ENCODE peak calls at places on chromosomes 11 and 22, in four cellular contexts. X is Caco-2, H is fibroblast of the aortic adventitia, L is A549. W is an unnamed sample.

GRCh38 chr11:103491777-103492176 is 382.6 kb downstream of the DYNC2H1 start:
- DNase-seq in X (no peak), H (no peak), L (no peak), W (no peak)

GRCh38 chr11:126341760-126342161 is 13.7 kb upstream of the ST3GAL4 start:
- DNase-seq in X (no peak), H (peak), L (no peak), W (no peak)

GRCh38 chr11:118488480-118489109 is 38.7 kb upstream of the TTC36 start:
- DNase-seq in X (peak), H (peak), L (peak), W (peak)

GRCh38 chr11:95487391-95487790 is 256.4 kb upstream of the SESN3 start:
- DNase-seq in X (peak), H (peak), L (no peak), W (no peak)

GRCh38 chr11:112172362-112172994 is 2.8 kb upstream of the BCO2 start:
- DNase-seq in X (no peak), H (no peak), L (no peak), W (no peak)

GRCh38 chr11:45607995-45608394 is 57.4 kb downstream of the CHST1 start:
- DNase-seq in X (no peak), H (no peak), L (no peak), W (no peak)

GRCh38 chr11:18243783-18244362 is 4.6 kb downstream of the SAA2 start:
- DNase-seq in X (peak), H (peak), L (peak), W (no peak)

GRCh38 chr22:36998620-36999351 is 20.5 kb downstream of the TST start:
- DNase-seq in X (no peak), H (peak), L (no peak), W (no peak)

GRCh38 chr11:112655386-112655785 is 305.8 kb upstream of the NCAM1 start:
- DNase-seq in X (no peak), H (peak), L (no peak), W (peak)

GRCh38 chr11:67698247-67698646 is 23.8 kb upstream of the ALDH3B2 start:
- DNase-seq in X (no peak), H (no peak), L (peak), W (no peak)

GRCh38 chr11:124622531-124623451 is at the start of gene TBRG1:
- DNase-seq in X (peak), H (peak), L (peak), W (peak)

GRCh38 chr11:118917488-118918127 is 8.1 kb downstream of the BCL9L start:
- DNase-seq in X (peak), H (peak), L (no peak), W (peak)

GRCh38 chr22:24928322-24928721 is 18.2 kb downstream of the LHFPL7 start:
- DNase-seq in X (no peak), H (no peak), L (no peak), W (no peak)

GRCh38 chr11:67268036-67268683 is 1.9 kb downstream of the GRK2 start:
- DNase-seq in X (no peak), H (no peak), L (no peak), W (peak)

GRCh38 chr11:47349521-47350095 is 2.9 kb downstream of the MYBPC3 start:
- DNase-seq in X (no peak), H (no peak), L (no peak), W (peak)
- TF ChIP-seq CTCF in X (no peak), H (no peak), L (no peak), W (no peak)

GRCh38 chr11:60345489-60345888 is 18.4 kb downstream of the MS4A6E start:
- DNase-seq in X (peak), H (no peak), L (no peak), W (peak)
- TF ChIP-seq CTCF in X (peak), H (no peak), L (no peak), W (peak)

GRCh38 chr11:43803766-43804165 is 76.9 kb upstream of the ALKBH3 start:
- DNase-seq in X (no peak), H (no peak), L (no peak), W (no peak)

GRCh38 chr11:43806976-43807375 is 73.7 kb upstream of the ALKBH3 start:
- DNase-seq in X (no peak), H (no peak), L (no peak), W (no peak)

GRCh38 chr11:43797337-43797736 is 83.3 kb upstream of the ALKBH3 start:
- DNase-seq in X (no peak), H (no peak), L (no peak), W (no peak)

GRCh38 chr11:43797866-43798265 is 82.8 kb upstream of the ALKBH3 start:
- DNase-seq in X (no peak), H (no peak), L (no peak), W (no peak)

DNA sequence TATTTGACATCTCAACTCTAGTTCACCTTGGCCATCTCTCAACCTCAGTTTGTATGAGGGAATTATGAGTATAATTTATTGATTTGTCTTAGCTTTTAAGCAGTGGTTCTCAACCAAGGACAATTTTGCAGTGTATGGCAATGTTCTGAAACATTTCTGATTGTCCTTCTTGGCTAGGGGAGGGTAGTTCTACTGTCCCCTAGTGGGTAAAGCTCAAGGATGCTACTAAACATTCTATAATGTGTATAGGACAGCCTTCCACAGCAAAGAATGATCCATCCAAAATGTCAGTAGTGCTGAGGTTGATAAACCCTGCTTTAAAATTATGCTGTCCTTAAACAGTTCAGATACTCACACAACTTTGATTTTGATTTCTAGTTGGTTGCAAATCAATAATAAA is 78.1 kb upstream of the ALKBH3 start:
- DNase-seq in X (peak), H (peak), L (no peak), W (no peak)
- TF ChIP-seq CTCF in X (peak), H (peak), L (peak), W (no peak)

DNA sequence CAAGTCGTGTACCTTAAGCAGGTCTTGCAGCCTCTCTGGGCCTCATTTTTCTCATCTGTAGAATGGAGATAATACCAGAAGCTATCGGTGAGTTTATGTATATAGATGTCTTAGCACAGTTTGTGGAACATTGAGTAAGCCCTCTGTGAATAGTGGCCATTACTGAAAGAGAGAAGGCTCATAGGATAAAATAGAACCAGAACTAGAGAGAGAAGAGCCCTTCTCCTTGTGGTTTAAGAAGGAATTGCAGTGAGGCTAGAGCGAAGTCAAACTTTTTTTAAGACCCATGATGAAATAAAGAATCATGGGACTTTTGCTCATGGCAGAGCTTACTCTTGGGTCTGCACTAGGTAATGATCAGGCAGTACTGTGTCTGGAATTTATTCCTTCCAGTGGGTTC is 137.1 kb downstream of the TRIM44 start:
- DNase-seq in X (no peak), H (no peak), L (no peak), W (no peak)
- TF ChIP-seq CTCF in X (no peak), H (peak), L (no peak), W (peak)

GRCh38 chr11:81237139-81237538 is 1496.5 kb downstream of the FAM181B start:
- DNase-seq in X (peak), H (peak), L (no peak), W (no peak)
- TF ChIP-seq CTCF in X (peak), H (no peak), L (peak), W (peak)

DNA sequence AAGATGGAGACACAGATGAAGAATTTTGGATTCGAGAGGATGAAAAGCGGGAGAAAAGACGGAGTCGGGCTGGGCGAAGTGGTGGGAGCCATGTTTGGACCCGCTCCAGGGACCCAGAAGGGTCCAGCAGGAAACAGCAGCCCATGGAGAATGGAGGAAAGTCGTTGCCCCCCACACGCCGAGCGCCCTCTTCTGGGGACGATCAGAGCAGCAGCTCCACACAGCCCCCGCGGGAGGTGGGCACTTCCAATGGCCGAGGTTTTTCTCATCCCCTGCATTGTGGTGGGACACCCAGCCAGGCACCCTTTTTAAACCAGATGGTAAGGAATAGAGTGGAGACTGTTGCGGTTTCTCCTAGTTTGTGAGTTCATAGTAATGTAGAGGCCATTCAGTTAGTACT is 22.8 kb upstream of the SLC25A18 start:
- DNase-seq in X (no peak), H (no peak), L (no peak), W (no peak)
- TF ChIP-seq CTCF in X (no peak), H (no peak), L (no peak), W (no peak)

GRCh38 chr11:26330255-26330654 is 1.7 kb upstream of the ANO3 start:
- DNase-seq in X (no peak), H (no peak), L (no peak), W (no peak)

GRCh38 chr11:26322335-26323067 is 9.4 kb upstream of the ANO3 start:
- DNase-seq in X (no peak), H (no peak), L (no peak), W (no peak)

GRCh38 chr11:26324270-26324669 is 7.7 kb upstream of the ANO3 start:
- DNase-seq in X (no peak), H (no peak), L (no peak), W (no peak)

GRCh38 chr11:26323837-26324236 is 8.1 kb upstream of the ANO3 start:
- DNase-seq in X (no peak), H (peak), L (no peak), W (no peak)

DNA sequence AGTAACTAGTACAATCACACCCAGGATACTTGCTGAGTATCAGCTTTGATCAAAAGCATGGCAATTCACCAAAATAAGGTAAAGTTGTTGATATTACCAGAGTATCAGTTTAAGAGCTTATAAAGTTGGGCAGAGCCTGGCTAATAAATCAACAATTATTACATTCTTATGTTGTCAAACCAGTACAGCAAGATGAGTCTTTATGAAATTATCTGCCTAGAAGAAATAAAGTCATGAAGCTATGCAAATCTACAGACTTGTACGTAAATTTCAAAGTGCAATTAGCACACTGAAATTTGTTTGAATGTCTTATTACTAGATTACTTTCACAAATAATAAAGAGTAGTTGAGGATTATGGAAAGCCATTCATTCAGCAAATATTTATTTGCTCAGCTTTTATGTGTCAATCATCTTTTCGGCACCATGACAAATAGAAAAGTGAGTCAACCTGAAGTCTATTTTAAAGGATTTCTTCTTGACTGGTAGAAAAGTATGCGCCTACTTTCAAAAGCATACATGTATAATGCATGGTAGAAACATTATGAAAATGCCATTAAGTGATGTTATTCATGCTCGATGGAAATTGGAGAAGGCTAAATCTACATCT is 5.0 kb upstream of the ANO3 start:
- DNase-seq in X (no peak), H (no peak), L (no peak), W (no peak)
- TF ChIP-seq CTCF in X (no peak), H (no peak), L (no peak), W (no peak)

DNA sequence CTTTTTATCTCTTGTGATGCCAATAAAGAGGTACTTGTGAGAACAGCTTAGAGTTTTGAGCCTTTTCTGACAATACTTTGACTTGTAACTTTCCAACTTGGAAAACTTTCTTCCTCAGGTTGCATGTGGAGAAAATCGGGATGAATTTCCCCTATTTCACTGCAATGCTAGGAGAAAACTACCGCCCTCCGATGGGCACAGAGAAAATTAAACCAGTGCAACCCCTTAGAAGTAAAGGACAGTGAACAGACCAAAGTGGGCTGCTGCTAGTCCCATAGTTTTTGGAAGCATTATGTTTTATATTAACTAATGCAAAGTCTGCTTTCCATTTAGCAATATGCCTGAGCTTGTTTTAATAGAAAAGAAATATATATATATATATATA is 195.5 kb upstream of the RAG2 start:
- DNase-seq in X (peak), H (peak), L (no peak), W (no peak)
- TF ChIP-seq CTCF in X (peak), H (peak), L (no peak), W (no peak)

DNA sequence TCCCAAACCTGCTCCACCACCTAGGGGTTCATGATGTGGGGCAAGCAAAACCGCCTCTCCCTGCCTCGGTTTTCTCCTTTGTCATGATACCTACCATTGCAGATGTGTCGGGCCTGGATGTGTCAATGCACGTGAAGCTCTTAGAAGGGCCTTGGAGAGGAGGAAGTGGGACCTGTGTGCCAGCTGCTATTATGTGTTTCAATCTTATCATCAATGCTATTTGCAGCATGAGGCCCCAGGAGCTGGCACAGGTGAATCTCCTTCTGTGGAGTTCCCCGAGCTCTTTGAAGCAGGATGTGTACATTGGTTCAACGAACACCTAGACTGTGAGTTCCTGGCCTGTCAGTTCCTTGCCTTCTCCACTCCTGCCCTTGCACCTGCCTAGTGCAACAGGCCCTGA is 331.6 kb downstream of the CTTN start:
- DNase-seq in X (no peak), H (no peak), L (no peak), W (no peak)
- TF ChIP-seq CTCF in X (no peak), H (no peak), L (no peak), W (no peak)